ENCODE peak calls at places on chromosomes 11 and 22, in nine cellular contexts. E, K, B, S, C, M, N, A and G are unnamed samples.

GRCh38 chr11:84817998-84818397 is 809.1 kb downstream of the DLG2 start:
- DNase-seq in E (no peak), K (no peak), B (peak), S (peak), C (no peak), M (no peak), N (no peak), A (no peak), G (peak)

GRCh38 chr11:124197999-124198398 is 14.9 kb downstream of the OR10D3 start:
- DNase-seq in E (no peak), K (no peak), B (no peak), S (no peak), C (no peak), M (no peak), N (no peak), A (no peak), G (no peak)

GRCh38 chr22:24582111-24582814 is 10.6 kb downstream of the LRRC75B start:
- DNase-seq in E (no peak), K (no peak), B (peak), S (no peak), C (no peak), M (no peak), N (no peak), A (no peak), G (no peak)

GRCh38 chr11:66543263-66544107 is 2.4 kb downstream of the ZDHHC24 start:
- DNase-seq in E (no peak), K (peak), B (peak), S (peak), C (peak), M (peak), N (peak), A (peak), G (peak)

GRCh38 chr11:92279056-92279455 is 54.4 kb downstream of the FAT3 start:
- DNase-seq in E (no peak), K (no peak), B (no peak), S (no peak), C (no peak), M (no peak), N (no peak), A (no peak), G (no peak)

GRCh38 chr22:37051629-37052385 is at the start of gene KCTD17:
- DNase-seq in E (peak), K (peak), B (peak), S (peak), C (no peak), M (no peak), N (peak), A (peak), G (peak)

GRCh38 chr22:49768511-49768910 is 59.2 kb downstream of the BRD1 start:
- DNase-seq in E (no peak), K (peak), B (no peak), S (no peak), C (peak), M (no peak), N (no peak), A (peak), G (no peak)

GRCh38 chr11:79471071-79471470 is 30.2 kb upstream of the TENM4 start:
- DNase-seq in E (no peak), K (no peak), B (no peak), S (no peak), C (no peak), M (no peak), N (no peak), A (no peak), G (no peak)

GRCh38 chr11:128513915-128514681 is 73.3 kb downstream of the ETS1 start:
- DNase-seq in E (no peak), K (no peak), B (no peak), S (peak), C (no peak), M (no peak), N (no peak), A (no peak), G (no peak)

GRCh38 chr22:20591660-20592310 is 84.4 kb downstream of the MED15 start:
- DNase-seq in E (no peak), K (no peak), B (peak), S (peak), C (peak), M (no peak), N (no peak), A (peak), G (peak)

DNA sequence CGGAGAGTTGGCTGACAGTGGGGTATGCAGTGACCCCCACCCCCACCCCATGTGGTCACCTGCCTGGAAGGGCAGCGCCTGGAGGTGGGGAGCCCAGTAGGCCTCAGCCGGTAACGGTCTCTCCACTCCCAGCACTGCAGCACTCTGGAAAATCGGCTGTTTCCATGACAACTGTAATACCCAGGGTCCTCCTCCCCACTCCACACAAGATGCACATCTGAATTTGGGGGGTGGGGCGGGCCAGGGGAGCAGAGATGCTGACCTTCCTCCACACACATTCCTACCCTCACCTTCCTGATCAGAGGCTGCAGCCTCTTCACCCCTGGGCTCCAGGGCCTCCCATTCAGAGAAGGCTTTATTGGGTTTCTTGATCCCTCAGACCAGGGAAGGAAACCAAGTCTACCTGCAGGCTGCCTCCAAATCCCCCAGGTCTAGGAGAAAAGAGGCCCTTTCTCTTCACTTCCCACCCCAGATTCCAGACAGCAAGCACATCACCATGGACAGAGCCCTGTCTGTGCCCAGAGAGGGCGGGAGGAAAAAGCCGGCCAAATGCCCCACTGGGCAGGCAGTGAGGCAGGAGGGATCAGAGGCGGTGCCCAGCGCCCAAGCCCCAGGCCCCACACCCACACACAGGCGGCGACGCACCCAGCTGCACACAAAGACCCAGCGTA is 46.5 kb downstream of the SLC22A12 start:
- DNase-seq in E (no peak), K (no peak), B (no peak), S (no peak), C (no peak), M (no peak), N (no peak), A (no peak), G (peak)
- H3K4me3 ChIP-seq in E (no peak), K (no peak), B (no peak), S (no peak), C (no peak), M (no peak), N (no peak), A (no peak), G (no peak)

GRCh38 chr22:21657020-21657360 is 8.8 kb upstream of the PPIL2 start:
- DNase-seq in E (no peak), K (no peak), B (no peak), S (no peak), C (no peak), M (no peak), N (no peak), A (no peak), G (no peak)

GRCh38 chr22:21660904-21661303 is 4.9 kb upstream of the PPIL2 start:
- DNase-seq in E (no peak), K (no peak), B (no peak), S (no peak), C (no peak), M (no peak), N (no peak), A (no peak), G (no peak)

GRCh38 chr22:21661991-21662390 is 3.8 kb upstream of the PPIL2 start:
- DNase-seq in E (no peak), K (no peak), B (no peak), S (no peak), C (no peak), M (no peak), N (no peak), A (no peak), G (no peak)

GRCh38 chr22:21659864-21660525 is 5.8 kb upstream of the PPIL2 start:
- DNase-seq in E (no peak), K (no peak), B (no peak), S (no peak), C (no peak), M (no peak), N (no peak), A (no peak), G (no peak)

DNA sequence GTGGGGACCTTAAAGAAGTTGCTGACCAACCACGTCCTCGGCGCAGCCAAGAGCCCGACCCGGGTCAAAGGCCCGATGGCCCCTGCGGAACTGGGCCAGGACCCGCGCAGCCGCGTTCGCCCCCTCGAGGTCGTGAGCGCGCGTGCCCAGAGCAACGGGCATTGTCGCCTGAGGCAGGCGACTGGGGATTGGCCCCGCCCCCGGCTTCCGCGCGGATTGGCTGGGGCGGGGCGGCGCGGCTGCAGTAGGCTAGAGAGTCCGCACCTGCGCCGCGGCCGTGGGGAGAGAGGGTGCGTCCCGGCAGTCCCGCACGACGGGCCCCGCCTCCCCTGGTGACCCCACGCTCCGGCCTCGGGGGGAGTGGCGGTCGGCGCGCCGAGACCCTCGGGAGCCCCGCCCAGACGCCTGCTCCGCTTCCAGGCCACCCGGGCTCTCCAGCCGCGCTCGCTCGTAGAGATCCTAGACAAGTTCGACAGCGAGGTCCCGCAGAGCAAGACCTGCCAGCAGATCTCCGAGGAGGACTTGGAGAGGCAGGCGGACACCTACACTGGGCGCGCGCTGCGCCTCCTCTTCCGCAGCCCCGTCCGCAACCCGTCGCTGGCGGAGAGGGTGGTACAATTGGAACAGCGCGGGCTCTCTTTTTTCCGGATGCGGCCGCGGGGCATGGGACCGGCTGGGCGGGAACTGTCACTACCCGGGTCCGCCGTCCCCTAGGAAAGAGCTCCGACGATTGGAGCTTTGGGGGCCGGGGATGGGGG is 8.3 kb upstream of the PPIL2 start:
- DNase-seq in E (no peak), K (peak), B (no peak), S (peak), C (peak), M (peak), N (peak), A (peak), G (peak)
- TF ChIP-seq CTCF in E (no peak), K (no peak), B (peak), S (no peak), C (no peak), M (no peak), N (peak), A (peak), G (no peak)

GRCh38 chr11:26333906-26334305 is 2.0 kb downstream of the ANO3 start:
- DNase-seq in E (no peak), K (peak), B (peak), S (no peak), C (no peak), M (no peak), N (no peak), A (no peak), G (peak)
- H3K4me3 ChIP-seq in E (no peak), K (no peak), B (no peak), S (no peak), C (no peak), M (no peak), N (no peak), A (no peak), G (no peak)

GRCh38 chr11:83801799-83802198 is 515.6 kb upstream of the CCDC90B start:
- DNase-seq in E (no peak), K (no peak), B (no peak), S (no peak), C (no peak), M (no peak), N (no peak), A (no peak), G (no peak)
- TF ChIP-seq CTCF in E (peak), K (peak), B (peak), S (peak), C (no peak), M (peak), N (peak), A (no peak), G (peak)

DNA sequence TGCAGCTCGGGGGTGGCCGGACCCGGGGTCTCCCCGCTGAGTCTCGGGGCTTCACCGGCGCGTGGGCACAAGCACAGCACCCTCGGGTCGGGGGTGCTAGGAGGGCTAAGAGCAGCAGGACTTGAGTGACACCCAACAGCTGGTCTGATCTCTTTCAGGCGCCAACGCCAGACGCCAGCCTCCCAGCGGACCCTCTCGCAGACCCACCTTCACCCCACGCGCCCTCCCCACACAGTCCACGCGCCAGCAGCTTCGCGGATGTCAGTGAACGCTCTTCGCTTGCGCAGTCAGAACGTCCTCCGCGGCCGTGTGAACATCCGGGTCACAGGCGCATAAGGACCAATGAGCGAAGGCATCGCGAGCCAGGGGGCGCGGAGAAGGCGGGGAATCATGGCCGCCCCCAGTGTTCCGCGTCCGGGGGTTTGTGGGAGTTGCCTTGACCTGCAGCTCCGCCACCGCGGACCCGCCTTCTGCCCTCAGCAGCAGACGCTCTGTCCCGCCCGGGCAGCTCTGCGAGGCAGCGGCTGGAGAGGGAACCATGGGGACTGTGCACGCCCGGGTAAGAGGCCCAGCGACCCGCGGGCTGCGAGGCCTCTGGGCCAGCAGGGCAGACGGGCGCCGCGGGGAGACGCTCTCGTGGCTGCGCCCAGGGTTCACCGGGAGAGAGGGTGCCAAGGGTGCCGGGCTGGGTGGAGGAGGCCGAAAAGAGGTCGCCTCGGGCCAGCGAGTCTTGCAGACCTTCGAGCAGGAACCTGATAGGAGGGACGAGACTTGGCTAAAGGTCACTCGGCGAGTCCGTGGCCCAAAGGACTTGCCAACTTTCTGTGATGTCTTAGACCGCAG is at the start of gene SAMM50:
- DNase-seq in E (peak), K (peak), B (peak), S (peak), C (peak), M (peak), N (peak), A (peak), G (peak)
- H3K4me3 ChIP-seq in E (peak), K (peak), B (peak), S (peak), C (peak), M (peak), N (peak), A (peak), G (peak)

DNA sequence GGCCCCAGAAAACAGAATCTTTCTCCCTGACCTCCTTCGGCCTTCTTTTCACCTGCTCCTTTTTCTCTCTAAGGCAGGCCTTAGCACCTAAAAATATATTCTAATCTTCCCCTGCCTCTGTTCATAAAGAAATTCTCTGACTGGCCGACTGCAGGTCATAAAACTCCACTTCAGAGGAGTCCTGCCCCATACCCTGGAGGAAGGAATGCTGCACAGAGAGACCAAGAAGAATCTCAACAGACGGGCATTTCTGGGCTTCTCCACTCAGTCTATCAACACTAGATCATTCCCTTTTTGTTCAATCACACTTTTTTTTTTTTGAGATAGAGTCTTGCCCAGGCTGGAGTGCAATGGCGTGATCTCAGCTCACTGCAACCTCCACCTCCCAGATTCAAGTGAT is 19.7 kb upstream of the PGA3 start:
- DNase-seq in E (no peak), K (no peak), B (no peak), S (no peak), C (no peak), M (no peak), N (no peak), A (no peak), G (no peak)
- TF ChIP-seq CTCF in E (peak), K (peak), B (no peak), S (no peak), C (no peak), M (no peak), N (no peak), A (no peak), G (peak)

DNA sequence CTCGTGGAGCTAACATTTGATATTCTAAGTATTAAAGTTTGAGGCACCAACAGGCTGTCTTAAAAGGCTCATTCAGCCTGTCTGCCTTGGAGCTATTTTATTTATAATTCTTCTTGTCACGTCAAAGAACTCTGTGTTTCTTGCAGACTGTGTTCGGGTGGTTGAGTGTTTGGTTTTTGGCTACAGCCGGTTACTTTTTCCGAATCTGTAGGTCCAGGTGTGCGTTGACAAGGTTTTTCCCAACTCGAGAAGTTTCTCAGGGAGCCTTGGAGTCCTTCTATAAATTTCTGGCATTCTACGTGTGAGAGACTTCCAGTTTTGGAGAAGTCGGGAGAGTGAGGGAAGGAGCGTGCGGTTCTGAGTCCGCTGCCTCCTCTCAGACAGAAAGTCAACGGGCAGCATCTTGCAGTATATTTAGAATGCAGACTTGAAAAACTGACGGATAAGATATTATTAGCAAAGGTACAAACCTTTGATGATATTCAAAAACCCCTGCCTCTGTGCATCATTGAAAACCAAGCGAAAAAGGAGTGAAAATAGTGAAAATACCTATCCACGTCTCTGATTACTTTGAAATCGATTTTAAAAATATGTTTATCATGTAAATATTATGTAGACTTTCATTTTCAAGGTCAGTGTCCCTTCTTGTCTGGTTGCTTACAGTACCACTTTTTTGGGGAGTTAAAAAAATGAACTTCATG is 85.2 kb upstream of the PPARA start:
- DNase-seq in E (no peak), K (no peak), B (peak), S (peak), C (no peak), M (no peak), N (no peak), A (no peak), G (no peak)
- H3K4me3 ChIP-seq in E (peak), K (no peak), B (peak), S (peak), C (peak), M (no peak), N (no peak), A (peak), G (peak)

DNA sequence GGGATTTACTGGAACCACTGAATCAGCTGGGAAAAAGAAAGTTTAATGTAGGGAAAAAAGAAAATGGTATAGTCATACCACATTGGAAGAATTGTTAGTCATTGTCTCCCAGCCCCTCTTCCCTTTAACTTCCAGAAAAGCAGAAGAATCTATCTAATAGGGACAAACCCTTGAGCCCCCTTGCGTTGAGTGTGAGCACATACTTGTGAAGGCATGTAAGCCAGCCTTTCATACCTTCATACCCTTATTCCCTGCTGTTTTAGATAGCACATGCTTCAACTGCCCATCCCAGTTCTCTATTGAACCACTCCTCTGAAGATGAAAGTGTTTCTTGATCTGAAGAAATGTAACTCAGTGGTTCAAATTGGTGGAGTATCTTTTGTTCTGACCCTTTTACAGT is 6.6 kb downstream of the TREH start:
- DNase-seq in E (no peak), K (no peak), B (no peak), S (no peak), C (no peak), M (no peak), N (no peak), A (no peak), G (no peak)
- TF ChIP-seq CTCF in E (peak), K (no peak), B (peak), S (peak), C (no peak), M (no peak), N (peak), A (no peak), G (no peak)